ENCODE peak calls at places on chromosomes 7 and 10, in ten cellular contexts. One of them, this sample, is unnamed.

GRCh38 chr7:33243319-33243881 is 114.0 kb downstream of the BBS9 start:
- ATAC-seq in T-cell: no peak
- ATAC-seq in heart right ventricle: peak; percentile 70
- ATAC-seq in left cardiac atrium: peak; percentile 67
- ATAC-seq in HCT116: peak; percentile 85
- ATAC-seq in left lung: peak; percentile 93
- ATAC-seq in effector memory CD8-positive, alpha-beta T cell: no peak
- ATAC-seq in left colon: peak; percentile 38
- ATAC-seq in naive thymus-derived CD8-positive, alpha-beta T cell: no peak
- ATAC-seq in omental fat pad: no peak
- ATAC-seq in this sample: peak; percentile 99

GRCh38 chr10:75272896-75273295 is 37.1 kb upstream of the COMTD1 start:
- ATAC-seq in T-cell: no peak
- ATAC-seq in heart right ventricle: no peak
- ATAC-seq in left cardiac atrium: peak; percentile 23
- ATAC-seq in HCT116: no peak
- ATAC-seq in left lung: no peak
- ATAC-seq in effector memory CD8-positive, alpha-beta T cell: no peak
- ATAC-seq in left colon: no peak
- ATAC-seq in naive thymus-derived CD8-positive, alpha-beta T cell: no peak
- ATAC-seq in omental fat pad: no peak
- ATAC-seq in this sample: no peak

GRCh38 chr10:114332808-114333207 is 71.5 kb downstream of the AFAP1L2 start:
- ATAC-seq in T-cell: no peak
- ATAC-seq in heart right ventricle: peak; percentile 8
- ATAC-seq in left cardiac atrium: no peak
- ATAC-seq in HCT116: no peak
- ATAC-seq in left lung: no peak
- ATAC-seq in effector memory CD8-positive, alpha-beta T cell: no peak
- ATAC-seq in left colon: no peak
- ATAC-seq in naive thymus-derived CD8-positive, alpha-beta T cell: no peak
- ATAC-seq in omental fat pad: no peak
- ATAC-seq in this sample: no peak

GRCh38 chr10:36023939-36024338 is 381.8 kb upstream of the FZD8 start:
- ATAC-seq in T-cell: no peak
- ATAC-seq in heart right ventricle: peak; percentile 57
- ATAC-seq in left cardiac atrium: peak; percentile 83
- ATAC-seq in HCT116: no peak
- ATAC-seq in left lung: peak; percentile 60
- ATAC-seq in effector memory CD8-positive, alpha-beta T cell: no peak
- ATAC-seq in left colon: no peak
- ATAC-seq in naive thymus-derived CD8-positive, alpha-beta T cell: no peak
- ATAC-seq in omental fat pad: no peak
- ATAC-seq in this sample: peak; percentile 79

GRCh38 chr10:116743266-116744064 is 1.1 kb upstream of the HSPA12A start:
- ATAC-seq in T-cell: no peak
- ATAC-seq in heart right ventricle: no peak
- ATAC-seq in left cardiac atrium: no peak
- ATAC-seq in HCT116: peak; percentile 24
- ATAC-seq in left lung: no peak
- ATAC-seq in effector memory CD8-positive, alpha-beta T cell: no peak
- ATAC-seq in left colon: no peak
- ATAC-seq in naive thymus-derived CD8-positive, alpha-beta T cell: no peak
- ATAC-seq in omental fat pad: no peak
- ATAC-seq in this sample: no peak

GRCh38 chr10:43297534-43297933 is 30.7 kb upstream of the RASGEF1A start:
- ATAC-seq in T-cell: no peak
- ATAC-seq in heart right ventricle: no peak
- ATAC-seq in left cardiac atrium: no peak
- ATAC-seq in HCT116: no peak
- ATAC-seq in left lung: no peak
- ATAC-seq in effector memory CD8-positive, alpha-beta T cell: no peak
- ATAC-seq in left colon: no peak
- ATAC-seq in naive thymus-derived CD8-positive, alpha-beta T cell: no peak
- ATAC-seq in omental fat pad: no peak
- ATAC-seq in this sample: no peak

GRCh38 chr10:97925308-97925938 is 75.8 kb downstream of the GOLGA7B start:
- ATAC-seq in T-cell: no peak
- ATAC-seq in heart right ventricle: no peak
- ATAC-seq in left cardiac atrium: no peak
- ATAC-seq in HCT116: no peak
- ATAC-seq in left lung: no peak
- ATAC-seq in effector memory CD8-positive, alpha-beta T cell: no peak
- ATAC-seq in left colon: no peak
- ATAC-seq in naive thymus-derived CD8-positive, alpha-beta T cell: no peak
- ATAC-seq in omental fat pad: no peak
- ATAC-seq in this sample: no peak

GRCh38 chr10:1552415-1552814 is 184.9 kb downstream of the ADARB2 start:
- ATAC-seq in T-cell: no peak
- ATAC-seq in heart right ventricle: no peak
- ATAC-seq in left cardiac atrium: peak; percentile 24
- ATAC-seq in HCT116: no peak
- ATAC-seq in left lung: no peak
- ATAC-seq in effector memory CD8-positive, alpha-beta T cell: no peak
- ATAC-seq in left colon: no peak
- ATAC-seq in naive thymus-derived CD8-positive, alpha-beta T cell: no peak
- ATAC-seq in omental fat pad: no peak
- ATAC-seq in this sample: no peak

GRCh38 chr7:91198371-91198770 is 65.9 kb upstream of the FZD1 start:
- ATAC-seq in T-cell: no peak
- ATAC-seq in heart right ventricle: no peak
- ATAC-seq in left cardiac atrium: no peak
- ATAC-seq in HCT116: no peak
- ATAC-seq in left lung: no peak
- ATAC-seq in effector memory CD8-positive, alpha-beta T cell: no peak
- ATAC-seq in left colon: no peak
- ATAC-seq in naive thymus-derived CD8-positive, alpha-beta T cell: no peak
- ATAC-seq in omental fat pad: no peak
- ATAC-seq in this sample: no peak

GRCh38 chr7:35723011-35723410 is 28.1 kb upstream of the HERPUD2 start:
- ATAC-seq in T-cell: peak; percentile 69
- ATAC-seq in heart right ventricle: no peak
- ATAC-seq in left cardiac atrium: no peak
- ATAC-seq in HCT116: no peak
- ATAC-seq in left lung: no peak
- ATAC-seq in effector memory CD8-positive, alpha-beta T cell: peak; percentile 66
- ATAC-seq in left colon: no peak
- ATAC-seq in naive thymus-derived CD8-positive, alpha-beta T cell: peak; percentile 16
- ATAC-seq in omental fat pad: no peak
- ATAC-seq in this sample: peak; percentile 58

GRCh38 chr7:94584113-94584512 is 71.8 kb downstream of the SGCE start:
- ATAC-seq in T-cell: no peak
- ATAC-seq in heart right ventricle: peak; percentile 82
- ATAC-seq in left cardiac atrium: peak; percentile 44
- ATAC-seq in HCT116: no peak
- ATAC-seq in left lung: peak; percentile 78
- ATAC-seq in effector memory CD8-positive, alpha-beta T cell: no peak
- ATAC-seq in left colon: peak; percentile 42
- ATAC-seq in naive thymus-derived CD8-positive, alpha-beta T cell: no peak
- ATAC-seq in omental fat pad: no peak
- ATAC-seq in this sample: no peak

GRCh38 chr10:61066661-61067353 is 122.8 kb upstream of the RHOBTB1 start:
- ATAC-seq in T-cell: no peak
- ATAC-seq in heart right ventricle: no peak
- ATAC-seq in left cardiac atrium: peak; percentile 31
- ATAC-seq in HCT116: no peak
- ATAC-seq in left lung: no peak
- ATAC-seq in effector memory CD8-positive, alpha-beta T cell: no peak
- ATAC-seq in left colon: no peak
- ATAC-seq in naive thymus-derived CD8-positive, alpha-beta T cell: no peak
- ATAC-seq in omental fat pad: no peak
- ATAC-seq in this sample: no peak

GRCh38 chr10:3482200-3482993 is 302.6 kb downstream of the KLF6 start:
- ATAC-seq in T-cell: no peak
- ATAC-seq in heart right ventricle: peak; percentile 84
- ATAC-seq in left cardiac atrium: peak; percentile 88
- ATAC-seq in HCT116: peak; percentile 86
- ATAC-seq in left lung: peak; percentile 84
- ATAC-seq in effector memory CD8-positive, alpha-beta T cell: no peak
- ATAC-seq in left colon: peak; percentile 79
- ATAC-seq in naive thymus-derived CD8-positive, alpha-beta T cell: no peak
- ATAC-seq in omental fat pad: peak; percentile 83
- ATAC-seq in this sample: peak; percentile 91

This sample was measured in SK-N-SH treated with all-trans-retinoic acid at 6 μM for 48 hours.